ENCODE peak calls at places on chromosome 20, in four cellular contexts. R is ascending aorta, Z is heart left ventricle, K is heart right ventricle. C is an unnamed sample. For H3K27me3, the result is how much of the 10 kb centered on the place peaks cover.

GRCh38 chr20:48456361-48457184 is 371.2 kb downstream of the PREX1 start:
- DNase-seq in R (no peak), K (no peak), Z (no peak), C (no peak)

GRCh38 chr20:36214684-36215256 is 21.5 kb upstream of the AAR2 start:
- DNase-seq in Z (no peak), R (no peak), K (no peak), C (no peak)

GRCh38 chr20:37342231-37343177 is 3.4 kb upstream of the SRC start:
- DNase-seq in Z (no peak), K (no peak), R (no peak), C (no peak)

GRCh38 chr20:40262219-40262618 is 426.8 kb downstream of the MAFB start:
- DNase-seq in K (no peak), R (no peak), Z (no peak), C (no peak)

GRCh38 chr20:25044660-25045342 is 13.1 kb downstream of the ACSS1 start:
- DNase-seq in Z (peak), K (no peak), R (no peak), C (no peak)

GRCh38 chr20:57498425-57499400 is 26.2 kb downstream of the CTCFL start:
- DNase-seq in K (no peak), R (no peak), Z (no peak), C (no peak)

GRCh38 chr20:58647162-58647813 is 3.8 kb upstream of the STX16 start:
- DNase-seq in K (no peak), Z (no peak), R (no peak), C (no peak)

GRCh38 chr20:31845300-31845863 is at the start of gene FOXS1:
- DNase-seq in R (peak), Z (peak), K (peak), C (peak)

GRCh38 chr20:44142416-44142815 is 44.6 kb downstream of the JPH2 start:
- DNase-seq in K (no peak), R (no peak), Z (no peak), C (no peak)

GRCh38 chr20:15658295-15658694 is 915.0 kb downstream of the KIF16B start:
- DNase-seq in Z (no peak), R (no peak), K (no peak), C (no peak)

GRCh38 chr20:9285617-9286016 is 216.7 kb downstream of the PLCB4 start:
- DNase-seq in Z (no peak), R (no peak), K (no peak), C (no peak)

GRCh38 chr20:43824279-43824678 is 90.4 kb upstream of the TOX2 start:
- DNase-seq in Z (no peak), R (no peak), K (no peak), C (no peak)

GRCh38 chr20:40422665-40423064 is 266.4 kb downstream of the MAFB start:
- DNase-seq in R (no peak), Z (no peak), K (no peak), C (no peak)

GRCh38 chr20:540391-541201 is 3.0 kb downstream of the CSNK2A1 start:
- DNase-seq in K (no peak), R (no peak), Z (no peak), C (no peak)

GRCh38 chr20:36666181-36666740 is 20.3 kb upstream of the SLA2 start:
- DNase-seq in Z (no peak), K (no peak), R (no peak), C (no peak)

GRCh38 chr20:10448270-10449156 is 13.4 kb downstream of the SLX4IP start:
- DNase-seq in K (no peak), R (no peak), Z (no peak), C (no peak)

GRCh38 chr20:41242807-41243206 is 74.7 kb downstream of the ZHX3 start:
- DNase-seq in K (no peak), Z (no peak), R (no peak), C (no peak)

GRCh38 chr20:7459123-7459522 is 481.1 kb downstream of the HAO1 start:
- DNase-seq in R (no peak), Z (no peak), K (no peak), C (no peak)

GRCh38 chr20:14775778-14776177 is 438.4 kb upstream of the FLRT3 start:
- DNase-seq in R (no peak), K (no peak), Z (no peak), C (no peak)

GRCh38 chr20:61253640-61254511 is 1.8 kb downstream of the CDH4 start:
- DNase-seq in K (no peak), R (no peak), Z (no peak), C (no peak)

GRCh38 chr20:54415967-54416366 is 59.4 kb upstream of the DOK5 start:
- DNase-seq in Z (no peak), K (no peak), R (no peak), C (no peak)

GRCh38 chr20:32577657-32578056 is 7.5 kb downstream of the NOL4L start:
- DNase-seq in Z (no peak), R (no peak), K (no peak), C (no peak)

GRCh38 chr20:4108495-4109306 is 93.3 kb upstream of the RNF24 start:
- DNase-seq in K (peak), R (peak), Z (peak), C (no peak)

GRCh38 chr20:44166008-44166407 is 21.0 kb downstream of the JPH2 start:
- DNase-seq in K (no peak), R (no peak), Z (no peak), C (no peak)

GRCh38 chr20:49460916-49461315 is 21.6 kb downstream of the KCNB1 start:
- DNase-seq in Z (no peak), R (no peak), K (no peak), C (no peak)

GRCh38 chr20:41386502-41387427 is 20.1 kb upstream of the EMILIN3 start:
- DNase-seq in K (peak), R (no peak), Z (no peak), C (no peak)

GRCh38 chr20:35240083-35240913 is 13.8 kb downstream of the MMP24 start:
- DNase-seq in K (no peak), R (no peak), Z (no peak), C (no peak)

GRCh38 chr20:62589150-62589498 is 53.2 kb upstream of the SLCO4A1 start:
- DNase-seq in R (no peak), Z (peak), K (no peak), C (no peak)
- H3K27me3 ChIP-seq in R (under half), Z (under half), K (under half), C (under half)

GRCh38 chr20:46890682-46891081 is 4.0 kb upstream of the EYA2 start:
- DNase-seq in Z (no peak), R (no peak), K (no peak), C (no peak)

GRCh38 chr20:46894971-46895905 is 595 bp downstream of the EYA2 start:
- DNase-seq in Z (no peak), R (no peak), K (peak), C (no peak)

GRCh38 chr20:46893877-46894578 is 615 bp upstream of the EYA2 start:
- DNase-seq in R (no peak), K (no peak), Z (no peak), C (no peak)

GRCh38 chr20:46894579-46894958 is at the start of gene EYA2:
- DNase-seq in Z (peak), K (peak), R (no peak), C (no peak)

DNA sequence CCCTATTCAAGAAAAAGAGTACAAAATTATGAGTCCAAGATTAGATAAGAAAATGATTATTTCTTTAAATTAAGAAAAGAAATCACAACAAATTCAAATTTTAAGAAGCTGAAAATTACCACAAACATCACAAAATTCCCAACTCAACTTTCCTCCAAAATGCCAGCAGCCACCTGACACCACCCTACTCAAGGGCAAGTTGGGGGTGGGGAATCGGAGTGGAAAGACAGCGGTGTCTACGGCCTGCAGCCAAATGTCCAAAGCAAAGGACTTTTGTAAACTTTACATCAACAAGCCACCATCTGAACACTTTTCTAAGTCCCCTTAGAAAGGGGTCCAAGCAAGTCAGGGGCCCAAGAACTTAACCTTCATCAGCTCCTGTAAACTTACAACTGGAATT is 1.6 kb upstream of the EYA2 start:
- DNase-seq in K (no peak), Z (no peak), R (no peak), C (no peak)
- H3K27me3 ChIP-seq in K (half or more), Z (under half), R (under half), C (under half)

GRCh38 chr20:6123650-6124014 is 802 bp upstream of the FERMT1 start:
- DNase-seq in K (no peak), R (no peak), Z (no peak), C (no peak)

GRCh38 chr20:6122873-6123649 is at the start of gene FERMT1:
- DNase-seq in R (no peak), Z (peak), K (peak), C (no peak)

GRCh38 chr20:6120491-6120988 is 2.3 kb downstream of the FERMT1 start:
- DNase-seq in R (no peak), Z (no peak), K (no peak), C (no peak)

GRCh38 chr20:6122111-6122872 is 538 bp downstream of the FERMT1 start:
- DNase-seq in R (no peak), K (no peak), Z (no peak), C (no peak)

DNA sequence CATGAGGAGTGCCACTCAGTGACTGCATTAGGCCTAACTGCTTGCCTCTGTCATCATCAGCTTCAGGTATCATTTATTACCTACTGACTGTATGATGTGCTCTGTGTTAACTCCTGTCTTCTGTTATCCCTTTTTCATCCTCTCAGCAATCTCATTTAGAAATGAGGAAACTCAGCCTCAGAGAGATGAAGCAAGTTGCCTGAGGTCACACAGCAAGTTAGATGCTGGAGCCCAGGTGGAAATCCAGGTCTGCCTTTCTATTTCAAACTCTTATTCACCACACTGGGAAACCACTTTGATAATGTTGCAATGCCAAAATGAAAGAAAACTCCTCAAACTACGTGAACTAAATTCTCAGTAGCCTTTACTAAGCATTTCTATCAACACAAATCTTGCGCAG is 1.3 kb downstream of the FERMT1 start:
- DNase-seq in K (no peak), R (no peak), Z (no peak), C (no peak)
- H3K27me3 ChIP-seq in K (under half), R (under half), Z (under half), C (under half)

GRCh38 chr20:21102691-21103311 is 3.4 kb downstream of the LINC00237 start:
- DNase-seq in Z (peak), R (peak), K (peak), C (no peak)

GRCh38 chr20:21101453-21102251 is 4.5 kb downstream of the LINC00237 start:
- DNase-seq in Z (peak), R (no peak), K (no peak), C (no peak)

GRCh38 chr20:21103582-21104465 is 2.3 kb downstream of the LINC00237 start:
- DNase-seq in R (no peak), K (no peak), Z (no peak), C (no peak)

GRCh38 chr20:21100590-21101452 is 5.3 kb downstream of the LINC00237 start:
- DNase-seq in Z (no peak), K (no peak), R (no peak), C (no peak)

GRCh38 chr20:21102252-21102609 is 3.9 kb downstream of the LINC00237 start:
- DNase-seq in R (no peak), Z (no peak), K (no peak), C (no peak)
- H3K27me3 ChIP-seq in R (under half), Z (half or more), K (half or more), C (under half)

GRCh38 chr20:38727602-38728236 is 3.4 kb downstream of the SLC32A1 start:
- DNase-seq in R (no peak), Z (no peak), K (no peak), C (no peak)
- H3K27me3 ChIP-seq in R (half or more), Z (half or more), K (half or more), C (under half)

DNA sequence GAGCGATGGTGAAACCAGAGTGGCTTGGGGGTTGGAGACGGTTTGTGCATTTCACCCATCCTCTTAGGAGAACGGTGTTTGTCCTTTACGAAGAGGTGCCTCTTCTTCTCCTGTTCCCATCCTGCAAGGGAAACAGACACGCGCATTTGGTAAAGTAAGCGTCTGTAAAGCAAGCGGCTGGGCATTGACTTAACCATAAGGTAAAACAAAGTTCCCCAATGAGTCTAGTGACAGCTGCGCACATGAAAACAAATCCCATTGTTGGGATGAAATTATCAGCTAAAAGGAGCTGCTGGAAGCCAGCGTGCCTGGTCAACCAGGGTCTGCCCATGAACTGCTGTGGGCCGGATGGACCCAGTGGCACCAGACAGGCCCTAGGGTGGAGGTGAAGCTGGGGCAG is 5.8 kb downstream of the BHLHE23 start:
- DNase-seq in Z (no peak), K (peak), R (no peak), C (no peak)
- H3K27me3 ChIP-seq in Z (half or more), K (half or more), R (under half), C (under half)

DNA sequence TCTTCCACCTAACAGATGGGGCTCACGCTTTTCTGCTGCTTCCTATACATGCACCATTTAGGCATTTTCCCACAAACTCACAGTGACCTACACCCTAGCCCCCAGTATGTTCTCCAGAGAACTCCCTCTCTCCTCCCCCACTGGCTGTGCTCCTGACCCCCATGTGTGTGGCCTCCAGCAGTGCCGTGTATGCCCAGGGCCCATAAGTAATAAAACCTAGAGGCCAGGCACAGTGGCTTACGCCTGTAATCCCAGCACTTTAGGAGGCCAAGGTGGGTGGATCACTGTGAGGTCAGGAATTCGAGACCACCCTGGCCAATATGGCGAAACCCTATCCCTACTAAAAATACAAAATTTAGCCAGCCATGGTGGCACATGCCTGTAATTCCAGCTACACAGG is 54.7 kb upstream of the NXT1 start:
- DNase-seq in K (no peak), R (no peak), Z (no peak), C (no peak)
- H3K27me3 ChIP-seq in K (under half), R (under half), Z (under half), C (under half)

GRCh38 chr20:63015665-63016361 is 9.0 kb upstream of the BHLHE23 start:
- DNase-seq in R (no peak), K (peak), Z (no peak), C (no peak)

GRCh38 chr20:63016514-63017075 is 9.8 kb upstream of the BHLHE23 start:
- DNase-seq in K (peak), R (no peak), Z (no peak), C (no peak)

GRCh38 chr20:63015147-63015664 is 8.4 kb upstream of the BHLHE23 start:
- DNase-seq in Z (no peak), R (no peak), K (peak), C (no peak)

GRCh38 chr20:63017076-63017825 is 10.5 kb upstream of the BHLHE23 start:
- DNase-seq in R (no peak), Z (no peak), K (peak), C (no peak)

DNA sequence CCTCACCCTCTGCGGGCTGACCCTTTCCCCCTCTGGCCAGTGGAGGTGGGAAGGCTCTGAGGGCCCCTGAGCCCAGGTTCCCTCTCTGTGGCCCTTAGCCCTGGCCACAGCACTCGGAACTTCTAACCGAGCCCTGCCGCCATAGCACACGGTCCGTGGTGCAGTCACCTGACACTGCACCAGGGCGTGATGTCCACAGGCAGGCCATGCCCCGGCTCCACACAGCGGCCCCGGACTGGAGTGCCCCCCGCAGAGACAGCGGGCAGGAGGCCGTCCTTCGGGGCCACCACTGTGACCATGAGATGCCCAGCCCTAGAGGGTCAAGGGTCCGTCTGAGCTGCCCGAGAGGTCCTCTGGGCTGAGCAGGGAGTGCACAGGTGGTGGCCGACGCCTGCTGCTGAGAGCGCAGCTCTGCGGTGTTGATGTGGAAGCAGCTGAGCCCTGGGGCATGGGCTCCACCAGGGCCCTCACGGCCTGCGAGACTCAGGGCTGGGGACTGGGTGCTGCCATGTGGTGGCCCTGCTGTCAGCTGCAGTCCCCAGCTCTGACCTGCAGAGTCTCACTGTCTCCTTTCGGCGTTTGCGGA is 11.2 kb upstream of the BHLHE23 start:
- DNase-seq in R (no peak), K (peak), Z (no peak), C (no peak)
- H3K27me3 ChIP-seq in R (under half), K (half or more), Z (half or more), C (under half)

DNA sequence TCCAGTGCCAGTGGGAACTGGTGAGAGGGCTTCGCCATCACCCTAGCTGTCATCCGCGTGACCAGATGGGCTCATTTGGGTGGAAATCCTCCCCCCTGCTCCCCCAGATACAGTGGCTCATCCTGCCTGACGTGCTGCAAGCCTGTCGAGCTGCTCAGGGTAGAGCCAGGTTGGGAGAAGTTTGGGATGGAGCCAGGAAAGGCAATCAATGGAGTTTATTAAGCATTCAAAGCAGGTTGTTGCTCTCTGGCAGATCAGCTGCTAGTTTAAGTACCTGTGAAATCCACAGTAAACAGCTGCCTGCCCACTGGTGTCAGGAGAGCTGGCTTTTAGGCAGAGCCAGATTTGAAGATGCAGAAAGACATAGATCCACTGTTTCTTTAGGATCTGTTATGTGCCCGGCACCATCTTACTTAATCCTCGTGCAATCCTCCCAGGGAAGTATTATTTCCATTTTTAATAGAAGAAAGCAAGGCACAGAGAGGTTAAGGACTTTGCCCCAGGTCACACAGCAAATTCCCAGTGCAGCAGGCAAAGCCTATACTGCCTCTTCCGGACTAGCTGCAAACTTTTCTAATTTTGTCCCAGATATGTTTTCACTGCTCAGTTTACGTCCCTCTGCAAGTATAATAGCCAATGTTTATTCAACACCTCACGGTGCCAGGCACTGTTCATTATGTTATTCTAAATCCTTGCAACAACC is 54.1 kb upstream of the KCNG1 start:
- DNase-seq in R (no peak), K (no peak), Z (no peak), C (no peak)
- H3K27me3 ChIP-seq in R (under half), K (half or more), Z (half or more), C (under half)